ENCODE peak calls at places on chromosomes 5 and 9, in six cellular contexts. N is A549, C is transverse colon, L is upper lobe of left lung, W is ovary, M is stomach. X is an unnamed sample.

GRCh38 chr9:107269681-107270080 is 13.4 kb upstream of the RAD23B start:
- DNase-seq in N (no peak), C (no peak), L (no peak), W (no peak), M (no peak), X (no peak)

GRCh38 chr5:121962943-121963342 is 1.2 kb downstream of the SRFBP1 start:
- DNase-seq in N (peak), C (no peak), L (no peak), W (no peak), M (no peak), X (no peak)

GRCh38 chr9:77632652-77633051 is 15.5 kb downstream of the GNA14 start:
- DNase-seq in N (no peak), C (no peak), L (no peak), W (no peak), M (no peak), X (no peak)

GRCh38 chr5:180739271-180739670 is 587 bp downstream of the OR2Y1 start:
- DNase-seq in N (no peak), C (no peak), L (no peak), W (no peak), M (no peak), X (peak)

GRCh38 chr9:131798166-131798565 is 58.3 kb upstream of the RAPGEF1 start:
- DNase-seq in N (no peak), C (no peak), L (no peak), W (no peak), M (no peak), X (no peak)

GRCh38 chr5:82470185-82470584 is 192.0 kb upstream of the RPS23 start:
- DNase-seq in N (no peak), C (no peak), L (no peak), W (no peak), M (no peak), X (no peak)

GRCh38 chr5:129271309-129271708 is 176.8 kb downstream of the ISOC1 start:
- DNase-seq in N (no peak), C (no peak), L (no peak), W (no peak), M (no peak), X (no peak)

GRCh38 chr5:73938280-73938937 is 312.4 kb downstream of the ARHGEF28 start:
- DNase-seq in N (peak), C (no peak), L (no peak), W (no peak), M (no peak), X (peak)

GRCh38 chr5:77239126-77239741 is 28.8 kb downstream of the PDE8B start:
- DNase-seq in N (peak), C (no peak), L (no peak), W (no peak), M (no peak), X (no peak)

GRCh38 chr9:77021289-77021927 is 2.0 kb downstream of the FOXB2 start:
- DNase-seq in N (no peak), C (no peak), L (no peak), W (no peak), M (no peak), X (peak)

GRCh38 chr5:115068239-115069086 is 101.2 kb downstream of the TRIM36 start:
- DNase-seq in N (no peak), C (no peak), L (peak), W (no peak), M (no peak), X (peak)

GRCh38 chr9:125632321-125633115 is 74.5 kb downstream of the MAPKAP1 start:
- DNase-seq in N (no peak), C (no peak), L (no peak), W (no peak), M (no peak), X (no peak)

GRCh38 chr9:136774416-136775045 is 10.2 kb upstream of the LCN15 start:
- DNase-seq in N (no peak), C (no peak), L (no peak), W (no peak), M (no peak), X (no peak)

GRCh38 chr5:42666821-42667325 is 89.7 kb upstream of the CCDC152 start:
- DNase-seq in N (no peak), C (no peak), L (no peak), W (no peak), M (no peak), X (no peak)

GRCh38 chr5:178505639-178506407 is 84.4 kb downstream of the COL23A1 start:
- DNase-seq in N (no peak), C (no peak), L (no peak), W (no peak), M (no peak), X (no peak)

GRCh38 chr5:96257904-96258303 is 175.1 kb downstream of the PCSK1 start:
- DNase-seq in N (no peak), C (no peak), L (no peak), W (no peak), M (no peak), X (no peak)

GRCh38 chr5:129460951-129461815 is 1.1 kb downstream of the ADAMTS19 start:
- DNase-seq in N (peak), C (peak), L (no peak), W (peak), M (peak), X (no peak)

GRCh38 chr5:156934450-156935211 is 28.4 kb downstream of the TIMD4 start:
- DNase-seq in N (peak), C (peak), L (no peak), W (no peak), M (no peak), X (no peak)

GRCh38 chr9:20658677-20659473 is 25.2 kb upstream of the FOCAD start:
- DNase-seq in N (peak), C (no peak), L (no peak), W (no peak), M (no peak), X (no peak)

GRCh38 chr9:98146101-98146991 is 27.3 kb upstream of the TRIM14 start:
- DNase-seq in N (peak), C (peak), L (peak), W (no peak), M (peak), X (no peak)

GRCh38 chr9:94656190-94656589 is 16.9 kb upstream of the FBP1 start:
- DNase-seq in N (no peak), C (peak), L (peak), W (no peak), M (no peak), X (no peak)

GRCh38 chr5:180396931-180397330 is 43.8 kb upstream of the GFPT2 start:
- DNase-seq in N (no peak), C (no peak), L (no peak), W (no peak), M (no peak), X (no peak)

GRCh38 chr9:35564658-35565061 is 40.4 kb upstream of the TESK1 start:
- DNase-seq in N (no peak), C (no peak), L (no peak), W (no peak), M (no peak), X (no peak)

GRCh38 chr5:71903826-71904225 is 184.8 kb downstream of the CARTPT start:
- DNase-seq in N (no peak), C (no peak), L (no peak), W (no peak), M (no peak), X (peak)

GRCh38 chr5:147818290-147818689 is 13.2 kb downstream of the SPINK1 start:
- DNase-seq in N (no peak), C (no peak), L (peak), W (no peak), M (no peak), X (no peak)

GRCh38 chr5:142334548-142334947 is 9.7 kb upstream of the SPRY4 start:
- DNase-seq in N (no peak), C (no peak), L (peak), W (no peak), M (no peak), X (no peak)

GRCh38 chr5:173843800-173844199 is 44.3 kb upstream of the CPEB4 start:
- DNase-seq in N (no peak), C (no peak), L (no peak), W (no peak), M (no peak), X (no peak)

GRCh38 chr5:175842947-175843793 is 28.2 kb upstream of the CPLX2 start:
- DNase-seq in N (peak), C (no peak), L (no peak), W (no peak), M (no peak), X (no peak)

GRCh38 chr5:168291281-168291960 is at the start of gene WWC1:
- DNase-seq in N (peak), C (peak), L (peak), W (no peak), M (peak), X (no peak)
- TF ChIP-seq EP300 in N (no peak), C (no peak), L (no peak), W (no peak), M (no peak), X (no peak)

GRCh38 chr5:1073239-1074102 is 38.4 kb downstream of the SLC12A7 start:
- DNase-seq in N (no peak), C (no peak), L (no peak), W (no peak), M (no peak), X (no peak)
- H3K27ac ChIP-seq in N (peak), C (no peak), L (no peak), W (no peak), M (no peak), X (no peak)

DNA sequence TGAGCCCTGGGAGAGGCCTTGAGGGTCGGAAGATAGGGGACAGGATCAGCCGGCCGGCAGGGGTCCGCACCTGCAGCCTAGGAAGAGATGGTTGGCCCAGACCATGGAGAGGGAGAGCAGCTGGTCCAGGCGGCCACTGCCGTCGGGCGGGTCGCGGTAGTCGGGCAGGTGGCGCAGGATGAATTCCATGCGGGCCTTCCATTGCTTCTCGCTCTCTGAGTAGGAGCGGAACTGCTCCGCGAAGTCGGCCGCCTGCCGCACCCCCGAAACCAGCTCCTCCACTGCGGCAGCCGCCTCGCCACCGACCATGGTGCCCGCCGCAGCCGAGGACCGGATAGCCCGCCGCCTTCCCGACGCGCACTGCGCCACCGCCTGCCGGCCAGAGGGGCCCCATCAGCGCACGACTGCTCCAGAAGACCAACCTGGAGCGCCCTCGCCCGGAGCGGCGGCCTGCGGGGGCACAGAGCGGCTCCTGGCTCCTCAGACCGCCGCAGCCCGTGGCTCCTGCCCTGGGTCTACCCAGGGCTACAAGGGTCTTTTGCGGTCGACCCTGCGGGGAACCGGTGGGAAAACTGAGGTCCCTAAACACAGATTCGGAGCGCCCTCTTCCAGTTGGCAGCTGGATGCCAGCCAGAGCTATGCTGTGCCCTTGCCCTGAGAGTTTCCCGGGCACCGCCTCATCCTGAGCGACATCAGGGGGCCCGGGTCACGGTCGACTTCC is at the start of gene CDKN2AIPNL:
- DNase-seq in N (peak), C (peak), L (peak), W (peak), M (peak), X (peak)
- TF ChIP-seq POLR2A in N (peak), C (peak), L (peak), W (peak), M (peak), X (peak)

GRCh38 chr5:109989994-109990722 is 300.4 kb downstream of the MAN2A1 start:
- DNase-seq in N (no peak), C (no peak), L (no peak), W (no peak), M (no peak), X (no peak)
- TF ChIP-seq EP300 in N (no peak), C (no peak), L (no peak), W (no peak), M (no peak), X (no peak)

GRCh38 chr5:149455889-149456409 is 76.9 kb upstream of the IL17B start:
- DNase-seq in N (no peak), C (no peak), L (no peak), W (peak), M (no peak), X (no peak)

GRCh38 chr5:149453618-149454415 is 74.7 kb upstream of the IL17B start:
- DNase-seq in N (no peak), C (no peak), L (no peak), W (no peak), M (no peak), X (no peak)

GRCh38 chr5:149456597-149457392 is 77.7 kb upstream of the IL17B start:
- DNase-seq in N (no peak), C (no peak), L (no peak), W (no peak), M (no peak), X (no peak)

GRCh38 chr5:149459891-149460290 is 80.8 kb upstream of the IL17B start:
- DNase-seq in N (no peak), C (no peak), L (no peak), W (no peak), M (no peak), X (no peak)

GRCh38 chr5:149457393-149457763 is 78.3 kb upstream of the IL17B start:
- DNase-seq in N (no peak), C (no peak), L (no peak), W (no peak), M (no peak), X (no peak)
- H3K27ac ChIP-seq in N (peak), C (peak), L (peak), W (peak), M (peak), X (peak)

GRCh38 chr5:138465288-138466057 is at the start of gene EGR1:
- DNase-seq in N (peak), C (peak), L (peak), W (peak), M (peak), X (peak)
- TF ChIP-seq POLR2A in N (peak), C (peak), L (peak), W (peak), M (peak), X (peak)

X was measured in esophagus muscularis mucosa.